ENCODE peak calls at places on chromosome 16, in nine cellular contexts. Y is adrenal gland, H is A549, E is K562, R is tibial nerve, C is IMR-90, B is sigmoid colon, F is HepG2, U is ovary. Q is an unnamed sample.

GRCh38 chr16:71453051-71453450 is 9.0 kb downstream of the ZNF23 start:
- DNase-seq in U (no peak), R (no peak), H (no peak), E (no peak), F (no peak), Y (no peak), B (no peak), C (peak), Q (no peak)

GRCh38 chr16:87706278-87707000 is 59.3 kb downstream of the KLHDC4 start:
- DNase-seq in B (no peak), Y (no peak), U (no peak), R (no peak), E (no peak), F (peak), H (no peak), C (no peak), Q (no peak)

GRCh38 chr16:59878999-59879398 is 1144.9 kb upstream of the GOT2 start:
- DNase-seq in F (no peak), R (no peak), H (peak), U (no peak), E (no peak), Y (no peak), C (no peak), B (no peak), Q (no peak)

GRCh38 chr16:48963306-48963705 is 318.3 kb downstream of the CBLN1 start:
- DNase-seq in E (no peak), R (no peak), B (no peak), C (peak), F (no peak), Y (no peak), H (peak), U (no peak), Q (no peak)

GRCh38 chr16:3152022-3152272 is 17.1 kb downstream of the ZNF213 start:
- DNase-seq in R (no peak), F (no peak), C (no peak), B (no peak), E (peak), H (no peak), U (peak), Y (no peak), Q (no peak)

GRCh38 chr16:86517652-86518258 is 7.4 kb downstream of the FOXF1 start:
- DNase-seq in F (peak), C (peak), U (no peak), H (peak), Y (peak), R (peak), E (peak), B (peak), Q (peak)

GRCh38 chr16:67865318-67865717 is 7.5 kb upstream of the EDC4 start:
- DNase-seq in H (peak), C (peak), B (no peak), R (no peak), E (no peak), Y (no peak), U (no peak), F (peak), Q (peak)

GRCh38 chr16:85902366-85903155 is 3.6 kb downstream of the IRF8 start:
- DNase-seq in F (no peak), R (no peak), E (no peak), H (no peak), C (no peak), U (no peak), B (no peak), Y (no peak), Q (no peak)

GRCh38 chr16:46918905-46919792 is 35.0 kb downstream of the GPT2 start:
- DNase-seq in B (no peak), Y (no peak), U (no peak), F (peak), R (no peak), C (no peak), E (peak), H (no peak), Q (no peak)

GRCh38 chr16:57681950-57682728 is 12.5 kb upstream of the DRC7 start:
- DNase-seq in U (no peak), Y (no peak), H (no peak), R (no peak), F (no peak), E (no peak), C (no peak), B (peak), Q (no peak)

GRCh38 chr16:732936-733335 is 6.0 kb downstream of the HAGHL start:
- DNase-seq in C (peak), R (no peak), H (peak), E (no peak), Y (peak), B (no peak), U (no peak), F (no peak), Q (no peak)

GRCh38 chr16:1082266-1082951 is 9.9 kb downstream of the SSTR5 start:
- DNase-seq in C (peak), E (no peak), H (no peak), R (no peak), F (peak), U (no peak), Y (peak), B (no peak), Q (no peak)

GRCh38 chr16:56190903-56191806 is at the start of gene GNAO1:
- DNase-seq in U (peak), C (peak), Y (peak), B (peak), R (no peak), H (peak), F (no peak), E (peak), Q (peak)

GRCh38 chr16:17273142-17273561 is 197.6 kb downstream of the XYLT1 start:
- DNase-seq in R (peak), H (peak), C (peak), F (peak), Y (peak), U (peak), E (no peak), B (no peak), Q (no peak)

GRCh38 chr16:80066805-80067580 is 466.5 kb upstream of the MAF start:
- DNase-seq in U (no peak), B (no peak), R (no peak), Y (no peak), C (no peak), H (no peak), F (no peak), E (no peak), Q (no peak)

GRCh38 chr16:1094601-1095449 is 1.2 kb downstream of the C1QTNF8 start:
- DNase-seq in F (no peak), R (no peak), Y (no peak), B (no peak), E (no peak), U (no peak), H (no peak), C (no peak), Q (no peak)

GRCh38 chr16:85519540-85520231 is 93.4 kb upstream of the GSE1 start:
- DNase-seq in B (no peak), Y (no peak), H (no peak), U (no peak), E (no peak), F (no peak), C (no peak), R (no peak), Q (no peak)

GRCh38 chr16:67182288-67182687 is 1.5 kb downstream of the MATCAP1 start:
- DNase-seq in C (peak), F (no peak), E (no peak), B (no peak), Y (no peak), R (no peak), U (no peak), H (no peak), Q (no peak)

GRCh38 chr16:11743308-11744074 is 834 bp upstream of the TXNDC11 start:
- DNase-seq in H (peak), F (peak), E (peak), B (peak), Y (peak), U (peak), C (peak), R (peak), Q (peak)

GRCh38 chr16:57500578-57501111 is 14.4 kb upstream of the DOK4 start:
- DNase-seq in R (no peak), F (no peak), B (peak), E (peak), H (no peak), U (no peak), Y (no peak), C (no peak), Q (no peak)

GRCh38 chr16:61721561-61721960 is 314.7 kb downstream of the CDH8 start:
- DNase-seq in H (no peak), U (no peak), E (no peak), R (no peak), Y (no peak), C (no peak), F (no peak), B (no peak), Q (no peak)

GRCh38 chr16:71954180-71954579 is 46.0 kb downstream of the PKD1L3 start:
- DNase-seq in F (no peak), U (no peak), C (no peak), B (no peak), R (no peak), Y (no peak), H (no peak), E (no peak), Q (no peak)

GRCh38 chr16:23757937-23758619 is 3.3 kb downstream of the CHP2 start:
- DNase-seq in B (no peak), F (no peak), U (no peak), E (no peak), R (no peak), C (no peak), H (no peak), Y (no peak), Q (no peak)

GRCh38 chr16:23757116-23757515 is 2.3 kb downstream of the CHP2 start:
- DNase-seq in Y (no peak), H (no peak), R (no peak), U (no peak), C (no peak), E (no peak), F (no peak), B (no peak), Q (no peak)

GRCh38 chr16:23753908-23754593 is 775 bp upstream of the CHP2 start:
- DNase-seq in B (no peak), F (no peak), Y (no peak), U (no peak), H (no peak), R (no peak), E (no peak), C (no peak), Q (no peak)

GRCh38 chr16:23755484-23755809 is 621 bp downstream of the CHP2 start:
- DNase-seq in R (no peak), C (no peak), B (no peak), U (no peak), F (no peak), Y (no peak), E (no peak), H (no peak), Q (no peak)

DNA sequence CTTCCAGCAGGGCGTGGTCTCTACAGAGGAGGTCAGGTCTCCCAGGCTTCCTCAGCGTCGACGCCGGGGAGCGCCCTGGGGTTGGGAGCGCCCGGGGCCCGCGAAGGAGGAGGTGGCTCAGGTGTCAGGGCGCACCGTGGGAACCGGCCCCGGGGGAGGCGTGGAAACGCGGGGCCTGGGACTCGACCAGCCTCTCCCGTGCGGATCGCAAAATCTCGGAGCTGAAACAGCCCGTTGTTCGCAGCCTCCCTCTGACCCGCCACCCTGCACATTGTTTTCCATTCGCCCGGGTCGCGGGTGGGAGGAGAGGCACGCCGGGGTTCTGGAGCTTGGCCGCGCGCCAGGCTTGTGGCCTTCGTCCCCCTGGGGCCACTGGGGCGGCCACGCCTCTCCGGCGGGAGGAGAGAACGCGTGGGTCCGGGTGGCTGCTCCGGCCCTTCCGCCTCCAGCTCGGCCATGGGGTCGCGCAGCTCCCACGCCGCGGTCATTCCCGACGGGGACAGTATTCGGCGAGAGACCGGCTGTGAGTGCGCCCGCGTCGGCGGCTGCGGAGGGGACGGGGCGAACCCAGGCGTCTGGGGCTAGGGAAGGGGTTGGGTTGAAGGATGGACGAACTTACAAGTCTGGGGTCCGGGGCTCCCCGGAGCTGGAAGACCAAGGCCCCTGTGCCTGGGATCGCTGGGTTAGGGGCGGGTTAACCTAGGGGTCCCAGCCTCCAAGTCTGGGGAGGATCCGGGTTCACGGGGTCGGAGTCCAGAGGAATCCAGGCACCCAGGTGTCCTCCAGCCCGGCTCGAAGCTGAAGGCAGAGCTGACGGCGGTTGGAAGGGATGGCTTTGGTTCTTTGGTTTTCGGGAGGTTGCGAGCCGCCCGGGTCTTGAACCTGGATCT is at the start of gene CHP2:
- DNase-seq in U (no peak), F (no peak), B (no peak), R (no peak), H (no peak), E (peak), C (no peak), Y (peak), Q (no peak)
- TF ChIP-seq POLR2A in U (no peak), F (no peak), B (no peak), R (no peak), H (no peak), E (no peak), C (no peak), Y (no peak), Q (no peak)

GRCh38 chr16:27428035-27428785 is 26.2 kb downstream of the IL21R start:
- DNase-seq in E (no peak), F (no peak), U (no peak), C (no peak), R (no peak), Y (no peak), H (no peak), B (peak), Q (no peak)
- TF ChIP-seq POLR2A in E (no peak), F (no peak), U (no peak), C (no peak), R (no peak), Y (no peak), H (no peak), B (no peak), Q (no peak)

DNA sequence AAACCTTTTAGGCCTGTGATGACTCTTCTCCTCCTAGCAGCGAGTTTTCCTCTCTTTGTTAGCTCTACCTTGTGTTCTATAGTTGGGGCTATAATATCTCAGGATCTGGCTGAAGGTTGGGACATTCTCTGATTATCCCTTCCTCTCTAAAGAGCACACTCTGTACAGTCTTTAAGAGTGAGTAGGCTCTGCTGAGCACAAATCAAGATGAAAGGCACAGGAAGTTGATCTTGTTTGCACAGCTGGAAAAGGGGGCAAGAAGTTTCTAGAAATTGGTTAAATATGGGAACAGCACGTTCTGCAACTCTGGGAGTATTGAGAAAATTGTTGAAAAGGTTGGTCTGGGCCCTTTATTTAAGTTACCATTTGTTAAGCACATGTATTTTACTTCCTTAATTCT is 240.9 kb downstream of the CDH11 start:
- DNase-seq in R (no peak), U (no peak), F (no peak), E (no peak), Y (no peak), B (no peak), C (peak), H (no peak), Q (no peak)
- TF ChIP-seq POLR2A in R (no peak), U (no peak), F (no peak), E (no peak), Y (no peak), B (no peak), C (no peak), H (no peak), Q (no peak)

DNA sequence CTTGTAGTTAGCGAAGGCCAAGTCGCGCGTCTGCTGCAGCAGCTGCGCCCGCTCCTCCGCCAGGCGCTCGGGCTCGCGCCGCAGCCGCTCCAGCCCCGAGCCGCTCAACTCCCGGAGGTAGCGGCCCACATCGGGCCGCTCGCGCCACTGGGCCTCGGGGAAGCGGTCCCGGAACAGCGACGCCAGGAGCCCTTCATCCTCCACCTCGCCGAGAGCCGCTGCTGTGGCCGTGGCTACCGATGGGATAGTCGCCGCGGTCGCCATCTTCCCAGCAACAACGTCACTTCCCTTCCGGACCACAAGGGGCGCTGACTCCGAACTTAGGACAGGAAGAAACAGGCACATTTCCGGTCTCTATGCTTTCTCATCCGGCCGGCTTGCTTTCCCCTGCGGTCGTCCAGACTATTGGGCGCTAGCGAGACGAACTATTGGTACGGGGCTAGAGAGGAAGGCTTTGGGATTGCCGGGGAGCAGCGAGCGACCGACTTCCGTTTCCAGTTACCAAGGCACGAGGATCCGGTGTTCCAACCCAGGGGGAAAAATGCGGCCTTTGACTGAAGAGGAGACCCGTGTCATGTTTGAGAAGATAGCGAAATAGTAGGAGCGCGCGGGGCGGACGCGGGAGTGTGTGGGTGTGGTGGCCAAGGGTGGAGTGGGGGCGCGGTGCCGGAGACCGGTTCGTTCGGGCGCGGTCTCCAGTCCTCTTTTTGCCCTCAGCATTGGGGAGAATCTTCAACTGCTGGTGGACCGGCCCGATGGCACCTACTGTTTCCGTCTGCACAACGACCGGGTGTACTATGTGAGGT is at the start of the genes COG8 and NIP7:
- DNase-seq in F (peak), U (peak), Y (peak), C (peak), H (peak), R (peak), E (peak), B (peak), Q (peak)
- TF ChIP-seq POLR2A in F (peak), U (peak), Y (peak), C (peak), H (peak), R (peak), E (peak), B (no peak), Q (peak)

DNA sequence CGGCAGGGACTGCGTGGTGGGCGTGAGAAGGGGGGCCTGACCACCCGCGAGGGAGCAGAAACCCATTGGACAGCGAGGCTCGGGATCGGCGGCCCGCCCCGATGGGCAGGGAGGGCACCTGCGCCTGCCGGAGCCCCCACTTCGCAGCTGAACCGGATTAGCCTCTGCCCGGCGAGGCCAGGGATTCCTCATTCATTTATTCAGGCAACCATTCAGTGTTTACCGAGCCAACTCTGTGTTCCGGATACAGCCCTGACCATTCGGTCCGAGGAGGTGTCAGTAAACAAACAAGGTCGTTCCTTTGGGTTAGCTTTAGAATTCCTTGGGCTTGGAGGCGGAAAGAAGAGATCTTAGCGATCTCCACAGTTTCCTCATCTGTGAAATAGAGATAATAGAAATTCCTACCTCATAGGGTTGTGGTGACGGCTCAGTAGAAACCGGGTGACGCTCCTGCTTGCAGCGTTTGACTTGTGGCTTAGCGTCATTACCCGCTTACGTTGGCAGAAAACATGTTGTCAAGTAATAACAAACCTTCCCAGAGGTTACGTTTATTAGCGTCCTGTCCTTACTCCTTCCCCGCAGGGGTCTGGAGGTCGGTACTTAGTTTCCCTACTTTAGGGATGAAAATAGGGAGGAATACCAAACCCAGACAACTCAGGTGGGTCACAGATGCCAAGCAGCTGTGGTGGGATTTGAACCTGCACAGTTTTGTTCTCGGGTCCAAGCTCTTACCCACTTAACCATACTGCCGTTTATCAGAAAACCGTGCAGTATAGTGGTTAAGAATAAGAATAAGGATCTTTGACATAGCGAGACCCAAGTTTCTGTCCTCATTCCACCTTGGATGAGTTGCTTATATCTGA is 893 bp downstream of the POLR3E start:
- DNase-seq in E (peak), U (peak), R (peak), Y (peak), B (peak), C (peak), F (peak), H (peak), Q (peak)
- TF ChIP-seq POLR2A in E (peak), U (no peak), R (no peak), Y (peak), B (no peak), C (peak), F (peak), H (no peak), Q (peak)

Q was measured in erythroblast.